ENCODE peak calls at places on chromosomes 5 and 9, in four cellular contexts. S is naive thymus-derived CD4-positive, alpha-beta T cell; M is lung; N is choroid plexus epithelial cell. J is an unnamed sample.

GRCh38 chr5:177445052-177446016 is 1.3 kb upstream of the PRR7 start:
- DNase-seq in S (no peak), M (no peak), N (no peak), J (no peak)

GRCh38 chr9:91611582-91611981 is 187.9 kb upstream of the NFIL3 start:
- DNase-seq in S (no peak), M (no peak), N (peak), J (no peak)

GRCh38 chr9:135165003-135165711 is 77.7 kb downstream of the OLFM1 start:
- DNase-seq in S (no peak), M (no peak), N (no peak), J (no peak)

GRCh38 chr5:42872865-42873264 is 61.2 kb upstream of the SELENOP start:
- DNase-seq in S (no peak), M (no peak), N (no peak), J (no peak)

GRCh38 chr9:119790022-119790421 is 420.8 kb upstream of the BRINP1 start:
- DNase-seq in S (no peak), M (no peak), N (no peak), J (no peak)

GRCh38 chr9:92159058-92159457 is 43.8 kb upstream of the SPTLC1 start:
- DNase-seq in S (no peak), M (no peak), N (no peak), J (no peak)

GRCh38 chr5:11128021-11128420 is 367.0 kb upstream of the DAP start:
- DNase-seq in S (no peak), M (no peak), N (no peak), J (no peak)

GRCh38 chr9:137077758-137078693 is 709 bp downstream of the UAP1L1 start:
- DNase-seq in S (peak), M (peak), N (peak), J (peak)

GRCh38 chr9:20683351-20684034 is 566 bp upstream of the FOCAD start:
- DNase-seq in S (peak), M (peak), N (peak), J (peak)

GRCh38 chr9:133252301-133252776 is 22.7 kb downstream of the ABO start:
- DNase-seq in S (no peak), M (peak), N (no peak), J (no peak)

DNA sequence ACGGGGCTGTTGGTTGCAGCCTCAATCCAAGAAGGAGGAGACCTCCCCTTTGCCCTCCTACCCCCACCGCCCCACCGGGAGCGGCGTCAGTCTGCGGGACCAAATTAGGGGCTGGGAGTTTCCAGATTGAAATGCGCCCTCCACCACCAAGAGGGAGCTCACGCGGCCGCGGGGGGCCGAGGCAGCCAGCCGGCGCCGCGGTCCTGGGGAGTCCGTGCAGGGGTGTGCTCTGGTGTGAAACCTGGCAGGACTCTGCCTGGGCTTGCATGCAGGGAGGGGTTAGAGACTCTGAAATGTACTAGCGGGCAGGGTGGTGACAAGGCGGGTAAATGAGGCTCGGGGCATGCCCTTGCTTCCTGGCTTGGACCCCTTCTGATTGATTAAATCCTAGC is 989 bp upstream of the FBN2 start:
- DNase-seq in S (no peak), M (no peak), N (peak), J (no peak)
- H3K4me3 ChIP-seq in S (no peak), M (no peak), N (peak), J (no peak)

GRCh38 chr5:178650214-178650613 is 23.4 kb upstream of the CLK4 start:
- DNase-seq in S (no peak), M (no peak), N (peak), J (no peak)

DNA sequence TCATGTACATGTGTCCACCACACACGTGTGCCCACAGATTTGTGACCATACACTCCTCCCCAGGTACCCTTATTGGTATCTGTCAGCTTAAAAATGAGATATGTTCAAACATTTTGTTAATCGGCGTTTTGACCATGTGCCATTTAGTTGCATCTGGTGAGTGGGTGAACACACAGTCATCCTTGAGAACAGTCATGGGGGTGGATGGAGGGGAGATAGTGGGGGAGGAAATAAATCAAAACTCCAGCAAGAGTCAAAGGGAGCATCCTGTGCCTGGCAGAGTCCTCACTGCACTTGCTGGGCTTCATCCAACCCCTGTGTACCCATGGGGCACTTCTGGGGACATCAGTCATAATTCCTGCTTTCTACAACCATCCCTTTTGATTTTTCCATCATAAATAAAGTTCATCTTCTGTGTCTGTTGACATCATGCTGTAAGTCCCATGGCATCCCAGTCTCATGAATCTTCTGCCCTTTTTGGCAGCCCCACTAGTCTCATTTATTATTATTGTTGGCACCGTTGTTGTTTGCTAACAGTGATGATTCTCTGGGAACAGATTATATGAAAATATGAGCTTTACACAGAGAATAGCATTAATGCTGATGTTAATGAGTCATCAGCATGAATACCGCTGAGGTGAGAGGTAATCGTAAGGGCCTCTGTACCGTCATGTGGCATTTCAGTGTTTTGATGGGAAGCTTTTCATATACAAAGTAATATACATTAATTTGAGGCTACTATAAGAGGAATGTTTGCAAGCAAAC is 24.4 kb upstream of the CLK4 start:
- DNase-seq in S (no peak), M (no peak), N (peak), J (no peak)
- H3K4me3 ChIP-seq in S (no peak), M (no peak), N (no peak), J (no peak)

GRCh38 chr5:54981928-54982327 is 3.5 kb downstream of the ESM1 start:
- DNase-seq in S (no peak), M (no peak), N (no peak), J (no peak)
- H3K4me3 ChIP-seq in S (no peak), M (no peak), N (no peak), J (no peak)

GRCh38 chr5:54477941-54478478 is 22.5 kb downstream of the HSPB3 start:
- DNase-seq in S (no peak), M (no peak), N (no peak), J (no peak)
- H3K4me3 ChIP-seq in S (no peak), M (no peak), N (no peak), J (no peak)

DNA sequence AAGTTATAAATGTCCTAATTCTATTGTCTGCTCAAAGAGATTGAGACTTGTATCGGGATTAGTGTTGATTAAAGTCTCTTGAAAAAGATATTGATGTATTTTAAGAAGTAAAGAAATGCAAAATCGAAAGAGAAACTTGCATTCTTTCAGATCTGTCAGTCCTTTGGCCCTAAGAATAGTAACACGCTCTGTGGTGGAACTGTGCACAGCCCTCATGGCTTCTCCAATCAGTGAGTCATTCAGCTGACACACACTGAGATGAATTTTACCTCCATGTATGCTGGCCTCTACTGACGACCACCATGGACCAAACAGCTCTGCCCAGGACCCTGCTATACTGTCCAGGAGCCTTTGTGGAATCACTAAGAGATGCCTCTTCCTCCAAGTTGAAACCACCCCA is 232.4 kb downstream of the ESM1 start:
- DNase-seq in S (no peak), M (no peak), N (peak), J (no peak)
- H3K4me3 ChIP-seq in S (no peak), M (no peak), N (no peak), J (no peak)

DNA sequence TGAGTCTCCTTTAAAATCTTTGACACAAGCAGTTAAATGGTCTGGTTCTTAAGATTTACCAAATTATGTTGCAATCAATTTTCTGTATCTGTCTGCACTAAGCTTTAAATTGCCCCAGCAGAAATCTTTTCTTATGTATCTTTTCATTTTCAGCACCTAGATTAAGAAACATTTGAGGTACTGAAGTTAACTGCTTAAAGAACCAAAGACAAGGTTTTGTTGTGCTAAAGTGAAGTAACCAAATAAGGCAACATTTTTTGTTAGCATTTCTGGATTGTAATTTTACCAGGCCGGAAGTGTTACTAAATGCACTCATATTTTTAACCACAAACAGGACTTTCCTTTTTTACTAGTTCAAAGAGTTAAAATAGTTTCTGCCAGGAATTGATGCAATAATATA is 24.1 kb upstream of the MTAP start:
- DNase-seq in S (peak), M (no peak), N (peak), J (no peak)
- H3K4me3 ChIP-seq in S (peak), M (no peak), N (no peak), J (no peak)

DNA sequence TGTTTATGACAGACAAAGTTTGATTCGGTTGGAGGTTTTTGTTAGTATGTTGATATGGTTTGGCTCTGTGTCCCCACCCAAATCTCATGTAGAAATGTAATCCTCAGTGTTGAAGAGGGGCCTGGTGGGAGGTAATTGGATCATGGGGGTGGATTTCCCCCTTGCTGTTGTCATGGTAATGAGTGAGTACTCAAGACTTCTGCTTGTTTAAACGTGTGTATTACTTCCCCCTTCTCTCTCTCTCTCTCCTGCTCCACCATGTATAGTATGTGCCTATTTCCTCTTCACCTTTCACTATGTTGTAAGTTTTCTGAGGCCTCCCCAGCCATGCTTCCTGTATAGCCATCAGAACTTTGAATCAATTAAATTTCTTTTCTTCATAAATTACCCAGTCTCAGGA is 415.1 kb downstream of the HCN1 start:
- DNase-seq in S (no peak), M (no peak), N (no peak), J (no peak)
- H3K4me3 ChIP-seq in S (no peak), M (no peak), N (no peak), J (no peak)

GRCh38 chr5:97143715-97144114 is 1.3 kb upstream of the LIX1 start:
- DNase-seq in S (no peak), M (no peak), N (no peak), J (no peak)
- H3K4me3 ChIP-seq in S (no peak), M (no peak), N (no peak), J (no peak)

GRCh38 chr5:55173696-55174101 is 722 bp upstream of the CDC20B start:
- DNase-seq in S (no peak), M (no peak), N (no peak), J (no peak)

GRCh38 chr5:55177078-55177477 is 4.1 kb upstream of the CDC20B start:
- DNase-seq in S (no peak), M (no peak), N (no peak), J (no peak)

GRCh38 chr5:55176176-55176818 is 3.3 kb upstream of the CDC20B start:
- DNase-seq in S (no peak), M (no peak), N (no peak), J (peak)

GRCh38 chr5:55172937-55173695 is at the start of gene CDC20B:
- DNase-seq in S (peak), M (peak), N (peak), J (peak)

GRCh38 chr5:55175781-55176175 is 2.8 kb upstream of the CDC20B start:
- DNase-seq in S (no peak), M (no peak), N (no peak), J (no peak)
- H3K4me3 ChIP-seq in S (no peak), M (no peak), N (no peak), J (peak)

J was measured in pancreas.